ENCODE peak calls at places on chromosomes 3 and 15, in ten cellular contexts. C, Y, T, M, D, E, U, X, H and O are unnamed samples.

GRCh38 chr3:70840106-70840870 is 527.9 kb upstream of the MDFIC2 start:
- DNase-seq in C (no peak), Y (peak), T (no peak), M (no peak), D (no peak), E (no peak), U (no peak), X (no peak), H (no peak), O (peak)

GRCh38 chr3:56855856-56856538 is 54.2 kb upstream of the ARHGEF3 start:
- DNase-seq in C (no peak), Y (peak), T (no peak), M (no peak), D (peak), E (peak), U (no peak), X (peak), H (peak), O (peak)

GRCh38 chr15:92914768-92915221 is 14.7 kb downstream of the CHD2 start:
- DNase-seq in C (no peak), Y (no peak), T (no peak), M (no peak), D (no peak), E (no peak), U (no peak), X (no peak), H (no peak), O (peak)

GRCh38 chr3:175432338-175433025 is 573.3 kb downstream of the NAALADL2 start:
- DNase-seq in C (peak), Y (peak), T (no peak), M (no peak), D (no peak), E (peak), U (no peak), X (no peak), H (no peak), O (peak)

GRCh38 chr3:43858052-43858701 is 167.4 kb downstream of the ABHD5 start:
- DNase-seq in C (no peak), Y (no peak), T (no peak), M (no peak), D (no peak), E (peak), U (no peak), X (no peak), H (peak), O (no peak)

GRCh38 chr3:104269771-104270170 is 1096.9 kb upstream of the ALCAM start:
- DNase-seq in C (no peak), Y (no peak), T (no peak), M (no peak), D (no peak), E (peak), U (no peak), X (no peak), H (no peak), O (no peak)

GRCh38 chr3:197256836-197257444 is 41.5 kb downstream of the DLG1 start:
- DNase-seq in C (peak), Y (peak), T (peak), M (no peak), D (peak), E (peak), U (peak), X (no peak), H (no peak), O (peak)

GRCh38 chr15:38367476-38367875 is 86.5 kb upstream of the FAM98B start:
- DNase-seq in C (no peak), Y (no peak), T (no peak), M (no peak), D (no peak), E (peak), U (peak), X (no peak), H (no peak), O (peak)

GRCh38 chr15:91632981-91633380 is 220.5 kb upstream of the SLCO3A1 start:
- DNase-seq in C (no peak), Y (no peak), T (no peak), M (no peak), D (no peak), E (no peak), U (no peak), X (no peak), H (no peak), O (no peak)

GRCh38 chr3:184315506-184315867 is 1.1 kb downstream of the EIF4G1 start:
- DNase-seq in C (no peak), Y (no peak), T (no peak), M (no peak), D (no peak), E (no peak), U (no peak), X (no peak), H (no peak), O (no peak)

GRCh38 chr15:81427176-81427575 is 53.2 kb upstream of the TMC3 start:
- DNase-seq in C (no peak), Y (no peak), T (no peak), M (no peak), D (no peak), E (no peak), U (no peak), X (no peak), H (peak), O (no peak)

GRCh38 chr15:60933914-60934885 is 294.9 kb downstream of the RORA start:
- DNase-seq in C (no peak), Y (no peak), T (no peak), M (no peak), D (no peak), E (peak), U (no peak), X (no peak), H (peak), O (no peak)

GRCh38 chr3:58260261-58260731 is 22.7 kb downstream of the ABHD6 start:
- DNase-seq in C (peak), Y (peak), T (no peak), M (no peak), D (no peak), E (peak), U (peak), X (no peak), H (no peak), O (no peak)

GRCh38 chr3:124213641-124214040 is 221.7 kb upstream of the ROPN1 start:
- DNase-seq in C (no peak), Y (no peak), T (no peak), M (no peak), D (no peak), E (no peak), U (no peak), X (no peak), H (no peak), O (no peak)

GRCh38 chr3:43932921-43933320 is 242.2 kb downstream of the ABHD5 start:
- DNase-seq in C (no peak), Y (no peak), T (no peak), M (no peak), D (no peak), E (peak), U (no peak), X (no peak), H (no peak), O (peak)

GRCh38 chr3:141414141-141414689 is 45.9 kb downstream of the ZBTB38 start:
- DNase-seq in C (no peak), Y (no peak), T (no peak), M (no peak), D (no peak), E (peak), U (no peak), X (no peak), H (peak), O (peak)

GRCh38 chr3:46508850-46509591 is 11.2 kb downstream of the RTP3 start:
- DNase-seq in C (no peak), Y (no peak), T (no peak), M (no peak), D (no peak), E (no peak), U (no peak), X (no peak), H (peak), O (no peak)

GRCh38 chr3:138916824-138917223 is 30.1 kb downstream of the FOXL2 start:
- DNase-seq in C (no peak), Y (no peak), T (no peak), M (no peak), D (no peak), E (no peak), U (no peak), X (no peak), H (no peak), O (no peak)

GRCh38 chr3:195385526-195385925 is 57.3 kb downstream of the ACAP2 start:
- DNase-seq in C (no peak), Y (peak), T (no peak), M (no peak), D (peak), E (peak), U (no peak), X (no peak), H (no peak), O (peak)

GRCh38 chr3:11929531-11929930 is 74.7 kb upstream of the SYN2 start:
- DNase-seq in C (no peak), Y (no peak), T (no peak), M (no peak), D (no peak), E (no peak), U (no peak), X (no peak), H (no peak), O (no peak)

GRCh38 chr3:20878676-20879075 is 692.7 kb upstream of the SGO1 start:
- DNase-seq in C (no peak), Y (no peak), T (no peak), M (no peak), D (no peak), E (no peak), U (no peak), X (no peak), H (no peak), O (no peak)

GRCh38 chr15:20646529-20647142 is 105.0 kb upstream of the GOLGA6L6 start:
- DNase-seq in C (no peak), Y (no peak), T (no peak), M (no peak), D (peak), E (no peak), U (no peak), X (no peak), H (no peak), O (no peak)

GRCh38 chr3:171187706-171188290 is 161.3 kb upstream of the SLC2A2 start:
- DNase-seq in C (no peak), Y (peak), T (peak), M (no peak), D (peak), E (peak), U (no peak), X (no peak), H (peak), O (peak)

GRCh38 chr3:32453346-32453745 is 49.3 kb downstream of the CMTM6 start:
- DNase-seq in C (peak), Y (peak), T (no peak), M (no peak), D (no peak), E (peak), U (peak), X (no peak), H (no peak), O (peak)

GRCh38 chr3:11835028-11835639 is 11.6 kb downstream of the TAMM41 start:
- DNase-seq in C (peak), Y (peak), T (no peak), M (no peak), D (no peak), E (peak), U (no peak), X (no peak), H (no peak), O (peak)

GRCh38 chr15:68812069-68812468 is 8.6 kb downstream of the ANP32A start:
- DNase-seq in C (no peak), Y (no peak), T (no peak), M (no peak), D (no peak), E (no peak), U (no peak), X (no peak), H (no peak), O (no peak)

GRCh38 chr3:133494469-133494868 is 79.0 kb upstream of the CDV3 start:
- DNase-seq in C (no peak), Y (peak), T (no peak), M (no peak), D (peak), E (peak), U (no peak), X (no peak), H (peak), O (peak)

GRCh38 chr3:108322352-108322751 is 26.0 kb downstream of the HHLA2 start:
- DNase-seq in C (no peak), Y (no peak), T (peak), M (no peak), D (no peak), E (peak), U (no peak), X (no peak), H (no peak), O (peak)

GRCh38 chr3:197577366-197578074 is 21.8 kb upstream of the BDH1 start:
- DNase-seq in C (no peak), Y (no peak), T (no peak), M (no peak), D (no peak), E (no peak), U (no peak), X (no peak), H (no peak), O (no peak)

GRCh38 chr15:64773606-64774555 is 1.5 kb downstream of the RBPMS2 start:
- DNase-seq in C (no peak), Y (no peak), T (no peak), M (no peak), D (no peak), E (no peak), U (no peak), X (no peak), H (no peak), O (no peak)